ENCODE peak calls at places on chromosome 11, in six cellular contexts. L, Y, R, I, W and S are unnamed samples.

GRCh38 chr11:61162092-61162935 is 1.1 kb upstream of the VPS37C start:
- DNase-seq in L (no peak), Y (peak), R (no peak), I (no peak), W (no peak), S (peak)

GRCh38 chr11:107705027-107705426 is 6.8 kb downstream of the SLN start:
- DNase-seq in L (no peak), Y (peak), R (no peak), I (no peak), W (no peak), S (peak)

GRCh38 chr11:119352857-119353260 is 6.4 kb upstream of the MFRP start:
- DNase-seq in L (no peak), Y (no peak), R (no peak), I (peak), W (no peak), S (no peak)

GRCh38 chr11:36007127-36007824 is 63.4 kb downstream of the LDLRAD3 start:
- DNase-seq in L (no peak), Y (no peak), R (no peak), I (no peak), W (no peak), S (no peak)

GRCh38 chr11:24754406-24754805 is 257.6 kb downstream of the LUZP2 start:
- DNase-seq in L (no peak), Y (peak), R (no peak), I (no peak), W (no peak), S (no peak)

GRCh38 chr11:60370811-60371297 is 7.5 kb upstream of the MS4A7 start:
- DNase-seq in L (no peak), Y (no peak), R (no peak), I (no peak), W (no peak), S (no peak)

GRCh38 chr11:34644669-34645406 is 23.9 kb downstream of the EHF start:
- DNase-seq in L (no peak), Y (peak), R (no peak), I (no peak), W (no peak), S (no peak)

GRCh38 chr11:111923951-111924350 is 5.2 kb downstream of the C11orf52 start:
- DNase-seq in L (no peak), Y (no peak), R (no peak), I (no peak), W (no peak), S (no peak)

GRCh38 chr11:42770444-42771065 is 541.2 kb upstream of the API5 start:
- DNase-seq in L (peak), Y (no peak), R (no peak), I (peak), W (no peak), S (peak)

GRCh38 chr11:12088047-12088481 is 22.3 kb upstream of the MICAL2 start:
- DNase-seq in L (no peak), Y (peak), R (no peak), I (no peak), W (no peak), S (peak)

GRCh38 chr11:59556115-59556882 is 45.0 kb downstream of the OR4D9 start:
- DNase-seq in L (peak), Y (peak), R (peak), I (no peak), W (peak), S (peak)

GRCh38 chr11:71998649-71999310 is at the start of gene IL18BP:
- DNase-seq in L (no peak), Y (no peak), R (peak), I (peak), W (no peak), S (peak)

GRCh38 chr11:74570266-74571061 is 21.9 kb upstream of the POLD3 start:
- DNase-seq in L (no peak), Y (peak), R (no peak), I (peak), W (peak), S (peak)

GRCh38 chr11:132471491-132471890 is 1060.8 kb downstream of the OPCML start:
- DNase-seq in L (no peak), Y (no peak), R (no peak), I (no peak), W (no peak), S (no peak)

GRCh38 chr11:106413222-106413621 is 335.8 kb downstream of the AASDHPPT start:
- DNase-seq in L (no peak), Y (no peak), R (no peak), I (no peak), W (no peak), S (no peak)

GRCh38 chr11:97516688-97517087 is 1126.9 kb downstream of the JRKL start:
- DNase-seq in L (no peak), Y (no peak), R (no peak), I (no peak), W (no peak), S (no peak)

GRCh38 chr11:75281469-75282095 is 41.0 kb downstream of the TPBGL start:
- DNase-seq in L (no peak), Y (no peak), R (no peak), I (no peak), W (no peak), S (no peak)

GRCh38 chr11:11769782-11770181 is 72.0 kb upstream of the USP47 start:
- DNase-seq in L (no peak), Y (no peak), R (no peak), I (no peak), W (no peak), S (no peak)

GRCh38 chr11:44773351-44773965 is 46.7 kb downstream of the TSPAN18 start:
- DNase-seq in L (no peak), Y (peak), R (no peak), I (no peak), W (peak), S (no peak)

GRCh38 chr11:94417386-94417987 is 16.3 kb upstream of the GPR83 start:
- DNase-seq in L (no peak), Y (peak), R (no peak), I (no peak), W (no peak), S (peak)

GRCh38 chr11:8638300-8638699 is 44.2 kb downstream of the TRIM66 start:
- DNase-seq in L (no peak), Y (peak), R (no peak), I (no peak), W (no peak), S (peak)

GRCh38 chr11:60771879-60772525 is 13.1 kb upstream of the MS4A10 start:
- DNase-seq in L (no peak), Y (peak), R (no peak), I (no peak), W (no peak), S (no peak)

GRCh38 chr11:108177570-108177969 is 44.9 kb downstream of the NPAT start:
- DNase-seq in L (no peak), Y (no peak), R (no peak), I (no peak), W (no peak), S (no peak)

GRCh38 chr11:82889133-82890001 is 10.9 kb downstream of the PRCP start:
- DNase-seq in L (no peak), Y (peak), R (no peak), I (no peak), W (no peak), S (peak)

GRCh38 chr11:131661137-131661536 is 290.7 kb downstream of the NTM start:
- DNase-seq in L (no peak), Y (peak), R (no peak), I (no peak), W (no peak), S (no peak)

GRCh38 chr11:94964934-94965333 is 8.4 kb downstream of the CWC15 start:
- DNase-seq in L (no peak), Y (no peak), R (no peak), I (no peak), W (no peak), S (no peak)

GRCh38 chr11:46332568-46333128 is 14.6 kb upstream of the DGKZ start:
- DNase-seq in L (no peak), Y (no peak), R (peak), I (no peak), W (no peak), S (no peak)

GRCh38 chr11:22928207-22928917 is 68.1 kb upstream of the CCDC179 start:
- DNase-seq in L (no peak), Y (no peak), R (no peak), I (no peak), W (no peak), S (no peak)

GRCh38 chr11:77115181-77115611 is 12.6 kb downstream of the OMP start:
- DNase-seq in L (no peak), Y (no peak), R (no peak), I (no peak), W (no peak), S (peak)

GRCh38 chr11:90476442-90477007 is 253.7 kb upstream of the CHORDC1 start:
- DNase-seq in L (peak), Y (peak), R (no peak), I (peak), W (no peak), S (peak)

GRCh38 chr11:119263352-119263940 is 53.5 kb downstream of the MCAM start:
- DNase-seq in L (no peak), Y (peak), R (no peak), I (no peak), W (no peak), S (no peak)

GRCh38 chr11:74487875-74488274 is 5.6 kb downstream of the LIPT2 start:
- DNase-seq in L (no peak), Y (no peak), R (no peak), I (no peak), W (no peak), S (peak)

GRCh38 chr11:68115285-68115684 is 5.9 kb downstream of the CHKA start:
- DNase-seq in L (no peak), Y (no peak), R (no peak), I (peak), W (no peak), S (peak)

GRCh38 chr11:12019337-12019736 is 10.9 kb upstream of the DKK3 start:
- DNase-seq in L (no peak), Y (peak), R (no peak), I (no peak), W (no peak), S (no peak)

GRCh38 chr11:31106963-31107576 is 262.5 kb downstream of the DCDC1 start:
- DNase-seq in L (peak), Y (peak), R (peak), I (peak), W (peak), S (peak)

GRCh38 chr11:130389315-130389935 is 39.0 kb downstream of the ADAMTS8 start:
- DNase-seq in L (no peak), Y (no peak), R (no peak), I (no peak), W (no peak), S (no peak)

GRCh38 chr11:120064341-120064740 is 73.6 kb downstream of the TRIM29 start:
- DNase-seq in L (no peak), Y (no peak), R (no peak), I (peak), W (no peak), S (no peak)

DNA sequence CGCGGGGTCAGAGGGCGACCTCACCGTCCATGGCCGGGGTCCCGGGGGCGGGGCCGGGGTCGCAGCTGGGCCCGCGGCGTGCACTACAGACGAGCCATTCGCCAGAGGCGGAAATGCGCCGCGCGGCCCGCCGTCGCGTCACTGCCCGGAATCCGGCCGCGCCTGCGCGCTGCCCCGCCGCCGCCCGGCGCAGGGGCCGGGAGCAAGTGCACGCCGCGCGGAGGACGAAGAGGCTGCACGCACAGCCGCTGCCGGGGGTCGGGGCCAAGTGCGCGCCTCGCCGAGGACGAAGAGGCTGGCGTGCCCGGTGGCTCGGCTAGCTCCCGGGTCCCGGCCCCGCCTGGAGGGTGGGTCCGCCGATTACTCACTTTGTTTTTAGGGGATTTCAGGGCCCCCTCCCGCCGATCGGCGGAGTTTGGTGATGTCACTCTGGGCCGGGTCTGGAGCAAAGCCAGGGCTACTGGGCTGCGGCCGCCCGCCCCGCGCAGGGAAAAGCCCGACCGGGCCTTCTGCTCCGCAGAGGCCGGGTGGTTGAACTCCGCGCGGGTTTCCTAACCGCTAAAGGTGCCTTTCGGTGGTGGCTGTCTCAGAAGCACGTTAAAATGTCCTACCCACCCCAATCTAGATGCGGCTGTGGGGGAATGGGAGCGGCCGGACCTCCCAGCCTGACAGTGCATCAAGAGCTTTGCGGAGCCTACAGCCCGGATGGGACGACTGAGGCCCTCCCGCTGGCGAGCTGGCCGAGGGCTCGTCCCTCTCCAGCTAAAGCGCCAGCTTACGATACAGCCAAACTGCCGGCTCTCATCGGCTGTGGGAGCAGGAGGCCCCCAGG is at the start of gene RELA:
- DNase-seq in L (no peak), Y (peak), R (peak), I (peak), W (peak), S (peak)
- TF ChIP-seq CTCF in L (no peak), Y (no peak), R (peak), I (no peak), W (peak), S (no peak)

DNA sequence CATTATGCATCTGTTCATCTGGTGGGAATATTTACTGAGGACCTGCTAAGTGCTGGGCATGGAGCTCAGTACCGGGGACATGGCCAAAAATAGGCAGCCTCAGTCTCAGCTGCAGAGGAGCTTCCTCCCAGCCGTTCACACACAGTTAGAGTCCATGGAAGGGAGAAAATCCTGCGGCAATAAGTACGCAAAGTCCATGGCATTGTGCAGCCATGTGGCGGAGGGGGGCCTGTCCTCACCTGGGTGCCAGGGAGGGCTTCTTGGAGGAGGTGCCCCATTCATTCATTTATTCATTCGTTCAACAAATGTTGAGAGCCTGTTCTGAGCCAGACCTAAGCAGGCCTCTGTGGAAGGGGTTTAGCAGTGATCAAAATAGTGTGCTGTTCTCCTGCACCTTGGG is 59.3 kb upstream of the ANO1 start:
- DNase-seq in L (no peak), Y (no peak), R (no peak), I (no peak), W (no peak), S (no peak)
- H3K4me3 ChIP-seq in L (no peak), Y (no peak), R (no peak), I (no peak), W (no peak), S (no peak)

GRCh38 chr11:102453286-102453797 is 777 bp upstream of the TMEM123 start:
- DNase-seq in L (no peak), Y (no peak), R (peak), I (peak), W (peak), S (no peak)

GRCh38 chr11:102453921-102454320 is 1.4 kb upstream of the TMEM123 start:
- DNase-seq in L (no peak), Y (no peak), R (no peak), I (no peak), W (no peak), S (no peak)

GRCh38 chr11:102451041-102451692 is 1.4 kb downstream of the TMEM123 start:
- DNase-seq in L (no peak), Y (no peak), R (no peak), I (no peak), W (no peak), S (no peak)

GRCh38 chr11:102451693-102452460 is 688 bp downstream of the TMEM123 start:
- DNase-seq in L (no peak), Y (peak), R (peak), I (peak), W (peak), S (peak)

GRCh38 chr11:102452461-102453285 is at the start of gene TMEM123:
- DNase-seq in L (peak), Y (peak), R (peak), I (peak), W (peak), S (peak)
- TF ChIP-seq POLR2A in L (no peak), Y (no peak), R (peak), I (peak), W (peak), S (peak)

GRCh38 chr11:79439893-79440450 is 858 bp downstream of the TENM4 start:
- DNase-seq in L (no peak), Y (no peak), R (no peak), I (peak), W (peak), S (no peak)
- TF ChIP-seq CTCF in L (no peak), Y (no peak), R (no peak), I (no peak), W (no peak), S (no peak)

GRCh38 chr11:104970756-104971155 is 2.4 kb upstream of the CASP4 start:
- DNase-seq in L (no peak), Y (no peak), R (no peak), I (no peak), W (no peak), S (no peak)

GRCh38 chr11:104968856-104969776 is 742 bp upstream of the CASP4 start:
- DNase-seq in L (peak), Y (peak), R (no peak), I (peak), W (peak), S (peak)

GRCh38 chr11:104968365-104968855 is at the start of gene CASP4:
- DNase-seq in L (no peak), Y (peak), R (no peak), I (no peak), W (no peak), S (peak)

GRCh38 chr11:104965735-104966134 is 2.6 kb downstream of the CASP4 start:
- DNase-seq in L (no peak), Y (no peak), R (no peak), I (no peak), W (no peak), S (no peak)

GRCh38 chr11:104967493-104968364 is 645 bp downstream of the CASP4 start:
- DNase-seq in L (no peak), Y (peak), R (no peak), I (no peak), W (no peak), S (peak)
- H3K4me3 ChIP-seq in L (no peak), Y (peak), R (peak), I (peak), W (peak), S (peak)

GRCh38 chr11:2346014-2346413 is 31.1 kb upstream of the CD81 start:
- DNase-seq in L (no peak), Y (no peak), R (no peak), I (no peak), W (no peak), S (no peak)

GRCh38 chr11:2345050-2345449 is 32.1 kb upstream of the CD81 start:
- DNase-seq in L (no peak), Y (no peak), R (no peak), I (no peak), W (no peak), S (no peak)

GRCh38 chr11:2346586-2347335 is 30.3 kb upstream of the CD81 start:
- DNase-seq in L (no peak), Y (no peak), R (no peak), I (no peak), W (no peak), S (no peak)

GRCh38 chr11:2348986-2349385 is 28.1 kb upstream of the CD81 start:
- DNase-seq in L (no peak), Y (peak), R (no peak), I (no peak), W (no peak), S (no peak)

GRCh38 chr11:2347449-2347848 is 29.7 kb upstream of the CD81 start:
- DNase-seq in L (no peak), Y (no peak), R (no peak), I (no peak), W (no peak), S (no peak)
- TF ChIP-seq POLR2A in L (no peak), Y (no peak), R (no peak), I (no peak), W (no peak), S (no peak)